ENCODE peak calls at places on chromosomes 12 and 14, in four cellular contexts. L, Y, K and A are unnamed samples.
A peak's percentile ranks its signal among the peaks of the same experiment; 100 is the strongest.

GRCh38 chr14:85471156-85471555 is 58.8 kb upstream of the FLRT2 start:
- DNase-seq in K (no peak), L (no peak), Y (no peak), A (no peak)

GRCh38 chr14:78848234-78848820 is 678.2 kb downstream of the NRXN3 start:
- DNase-seq in Y (peak; percentile 16), K (peak; percentile 29), L (peak; percentile 18), A (peak; percentile 22)

GRCh38 chr14:105369653-105370040 is 28.7 kb upstream of the TEX22 start:
- DNase-seq in Y (no peak), L (no peak), K (no peak), A (no peak)

GRCh38 chr12:58925111-58925732 is 4.9 kb upstream of the LRIG3 start:
- DNase-seq in Y (no peak), L (no peak), K (no peak), A (no peak)

GRCh38 chr12:31727197-31727596 is 1.6 kb downstream of the AMN1 start:
- DNase-seq in Y (no peak), L (no peak), K (no peak), A (no peak)

GRCh38 chr12:78645956-78646355 is 218.6 kb upstream of the SYT1 start:
- DNase-seq in L (no peak), Y (no peak), K (peak; percentile 0), A (no peak)

GRCh38 chr14:61511558-61511924 is 183.8 kb upstream of the HIF1A start:
- DNase-seq in Y (no peak), L (no peak), K (no peak), A (no peak)

GRCh38 chr12:4862809-4863208 is 46.9 kb upstream of the KCNA1 start:
- DNase-seq in L (no peak), K (no peak), Y (no peak), A (no peak)

GRCh38 chr14:64682173-64682710 is 22.0 kb upstream of the PLEKHG3 start:
- DNase-seq in Y (no peak), L (no peak), K (no peak), A (no peak)

GRCh38 chr12:107760207-107760816 is 625 bp downstream of the PRDM4 start:
- DNase-seq in Y (peak; percentile 58), K (peak; percentile 19), L (no peak), A (no peak)

GRCh38 chr12:75724913-75725312 is 213.5 kb upstream of the KRR1 start:
- DNase-seq in L (peak; percentile 83), Y (peak; percentile 37), K (peak; percentile 83), A (no peak)

GRCh38 chr12:83017001-83017400 is 330.3 kb downstream of the TMTC2 start:
- DNase-seq in Y (no peak), K (no peak), L (peak; percentile 13), A (no peak)

GRCh38 chr12:24069532-24070395 is 120.3 kb upstream of the SOX5 start:
- DNase-seq in L (no peak), Y (no peak), K (peak; percentile 98), A (no peak)

GRCh38 chr12:50597200-50598195 is 92.7 kb downstream of the DIP2B start:
- DNase-seq in L (peak; percentile 71), Y (no peak), K (no peak), A (peak; percentile 83)

GRCh38 chr14:68663385-68664076 is 129.3 kb downstream of the ZFP36L1 start:
- DNase-seq in K (no peak), Y (no peak), L (no peak), A (no peak)

GRCh38 chr12:121697093-121697698 is 15.4 kb upstream of the TMEM120B start:
- DNase-seq in Y (peak; percentile 51), K (peak; percentile 53), L (peak; percentile 47), A (no peak)

GRCh38 chr14:85532981-85533820 is 3.3 kb downstream of the FLRT2 start:
- DNase-seq in Y (peak; percentile 19), L (no peak), K (no peak), A (no peak)

GRCh38 chr14:24940213-24940783 is 109.6 kb downstream of the STXBP6 start:
- DNase-seq in K (no peak), Y (no peak), L (no peak), A (no peak)

GRCh38 chr12:843609-844008 is 91.2 kb downstream of the WNK1 start:
- DNase-seq in L (no peak), Y (no peak), K (no peak), A (no peak)

GRCh38 chr12:16189849-16190248 is 87.6 kb downstream of the SLC15A5 start:
- DNase-seq in K (peak; percentile 29), Y (no peak), L (no peak), A (no peak)

GRCh38 chr12:53055471-53056266 is 5.8 kb downstream of the TNS2 start:
- DNase-seq in L (no peak), K (no peak), Y (no peak), A (no peak)

GRCh38 chr14:103382375-103382774 is 2.8 kb upstream of the MARK3 start:
- DNase-seq in Y (no peak), K (no peak), L (no peak), A (no peak)

GRCh38 chr12:131882804-131883520 is 11.5 kb upstream of the ULK1 start:
- DNase-seq in Y (no peak), L (no peak), K (no peak), A (no peak)
- TF ChIP-seq SIN3A in Y (no peak), L (no peak), K (no peak), A (no peak)

DNA sequence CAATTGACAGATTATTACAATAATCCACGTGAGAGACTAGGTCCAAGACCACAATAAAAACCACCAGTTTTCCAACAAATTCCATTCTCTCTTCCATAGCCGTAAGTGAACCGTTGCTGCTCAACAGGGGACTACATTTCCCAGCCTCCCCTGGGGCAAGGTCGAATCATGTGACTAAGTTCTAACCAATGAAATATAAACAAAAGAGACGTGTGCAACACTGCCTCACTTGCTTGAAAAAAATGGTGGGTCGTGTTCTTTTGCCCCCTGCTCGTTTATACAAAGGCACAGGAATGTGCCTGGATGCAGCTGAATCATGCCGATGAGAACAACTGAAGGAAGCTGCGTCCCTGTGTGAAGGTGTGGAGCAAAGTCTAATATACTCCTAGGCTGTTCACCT is 51.1 kb downstream of the HSPB8 start:
- DNase-seq in L (peak; percentile 59), Y (peak; percentile 53), K (peak; percentile 55), A (no peak)
- TF ChIP-seq SIN3A in L (no peak), Y (no peak), K (no peak), A (no peak)

DNA sequence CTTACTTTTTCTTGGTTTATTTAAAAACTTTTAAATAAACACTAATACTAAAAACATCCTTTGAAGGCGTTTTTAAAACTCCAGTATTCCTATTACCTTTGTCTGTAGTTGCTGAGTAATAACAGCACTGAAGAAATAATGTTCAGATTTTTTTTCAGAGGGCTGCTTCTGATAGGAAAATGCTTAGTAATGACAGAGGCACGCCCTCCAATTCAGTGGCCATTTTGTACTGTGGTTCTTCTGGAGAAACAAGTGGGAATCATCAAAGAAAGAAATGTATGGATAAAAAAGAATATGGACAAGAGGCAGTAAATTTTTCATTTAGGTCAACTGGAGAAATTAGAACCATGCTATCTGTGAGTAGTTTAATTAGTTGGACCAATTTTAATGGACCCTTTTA is 13.6 kb downstream of the VEZT start:
- DNase-seq in K (no peak), Y (peak; percentile 21), L (no peak), A (no peak)
- TF ChIP-seq SIN3A in K (no peak), Y (no peak), L (no peak), A (no peak)

GRCh38 chr12:1911598-1912575 is 6.6 kb downstream of the CACNA2D4 start:
- DNase-seq in L (no peak), Y (peak; percentile 16), K (no peak), A (no peak)
- TF ChIP-seq SIN3A in L (no peak), Y (no peak), K (no peak), A (no peak)

DNA sequence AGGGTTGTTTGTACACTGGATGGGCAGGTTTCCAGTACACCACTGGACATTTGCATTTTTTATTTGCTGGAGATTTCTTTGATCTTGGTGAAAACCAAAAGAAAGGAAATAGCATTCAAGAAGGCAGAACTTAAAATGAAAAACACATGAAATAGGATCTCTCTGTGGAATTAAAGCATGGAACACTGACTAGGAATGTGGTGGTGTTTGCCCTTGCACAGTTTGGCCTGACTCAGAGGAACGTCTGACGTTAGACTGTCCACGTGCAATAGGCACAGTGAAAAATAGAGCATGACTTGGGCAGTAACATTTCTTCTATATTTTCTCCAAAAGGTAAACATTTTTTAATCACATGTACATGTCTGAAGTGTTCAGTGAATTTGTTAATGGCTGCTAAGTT is 474.1 kb upstream of the PRICKLE1 start:
- DNase-seq in Y (no peak), L (no peak), K (no peak), A (no peak)
- TF ChIP-seq SIN3A in Y (no peak), L (no peak), K (no peak), A (no peak)

GRCh38 chr12:112932485-112933151 is 5.7 kb upstream of the OAS3 start:
- DNase-seq in K (no peak), Y (no peak), L (no peak), A (no peak)

GRCh38 chr12:112928978-112929377 is 9.3 kb upstream of the OAS3 start:
- DNase-seq in Y (no peak), K (no peak), L (no peak), A (no peak)

GRCh38 chr12:112929715-112930114 is 8.6 kb upstream of the OAS3 start:
- DNase-seq in Y (no peak), K (no peak), L (no peak), A (no peak)

GRCh38 chr12:112927925-112928324 is 10.3 kb upstream of the OAS3 start:
- DNase-seq in Y (no peak), L (no peak), K (no peak), A (no peak)

GRCh38 chr12:112930350-112930749 is 7.9 kb upstream of the OAS3 start:
- DNase-seq in K (no peak), Y (no peak), L (no peak), A (no peak)
- TF ChIP-seq SIN3A in K (no peak), Y (no peak), L (no peak), A (no peak)

DNA sequence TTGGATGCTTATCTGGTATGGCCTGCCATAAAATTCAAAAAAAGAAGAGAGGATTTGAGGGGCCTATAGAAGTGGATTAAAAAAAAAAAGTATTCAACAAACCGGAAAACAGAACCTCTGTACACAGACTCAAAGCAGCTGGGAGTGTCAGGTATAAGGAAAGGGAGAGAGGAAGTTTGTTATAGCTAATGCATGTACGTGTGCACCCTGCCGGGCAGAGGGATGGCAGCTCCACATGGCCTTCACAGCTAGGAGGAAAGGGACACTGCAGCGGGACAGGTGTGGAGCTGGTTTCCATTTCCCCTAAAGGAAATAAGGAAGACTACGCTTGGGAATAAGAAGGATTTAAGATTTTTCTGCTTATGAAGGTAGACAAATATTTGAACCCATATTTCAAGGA is 21.5 kb downstream of the SLC7A8 start:
- DNase-seq in K (no peak), Y (no peak), L (no peak), A (no peak)
- TF ChIP-seq SIN3A in K (no peak), Y (no peak), L (no peak), A (no peak)

DNA sequence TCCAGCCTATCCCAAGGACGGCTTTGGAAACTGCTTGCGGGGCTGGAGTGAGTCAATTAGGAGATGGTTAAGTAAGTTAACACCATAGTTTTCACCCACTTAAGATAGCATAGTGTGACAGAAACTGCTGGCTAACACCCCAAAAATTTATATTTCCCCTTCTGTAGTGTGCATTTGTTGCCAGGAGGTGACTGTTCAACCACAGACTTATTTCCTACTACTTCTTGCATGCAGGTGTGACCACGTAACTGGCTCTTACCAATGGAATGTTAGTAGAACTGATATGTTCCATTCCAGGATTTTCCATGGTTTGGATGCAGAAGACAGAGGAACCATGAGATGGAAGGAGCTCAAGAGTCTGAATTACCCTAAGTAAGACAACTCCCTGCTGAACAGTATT is 52.9 kb upstream of the SLC35F4 start:
- DNase-seq in Y (no peak), L (no peak), K (no peak), A (no peak)
- TF ChIP-seq SIN3A in Y (no peak), L (no peak), K (no peak), A (no peak)

GRCh38 chr12:43968736-43969135 is 132.9 kb downstream of the TMEM117 start:
- DNase-seq in K (no peak), Y (no peak), L (no peak), A (no peak)
- TF ChIP-seq SIN3A in K (no peak), Y (no peak), L (no peak), A (no peak)